ENCODE peak calls at places on chromosome 16, in five cellular contexts. One of them, this sample, is unnamed.
A peak's percentile ranks its signal among the peaks of the same experiment; 100 is the strongest.

GRCh38 chr16:84096447-84097005 is 20.2 kb downstream of the MBTPS1 start:
- DNase-seq in fibroblast of lung: no peak
- DNase-seq in endothelial cell of umbilical vein: no peak
- DNase-seq in PC-3: peak; percentile 75
- DNase-seq in mammary epithelial cell: no peak
- DNase-seq in this sample: no peak

GRCh38 chr16:9123871-9124270 is 32.4 kb downstream of the HAPSTR1 start:
- DNase-seq in fibroblast of lung: no peak
- DNase-seq in endothelial cell of umbilical vein: no peak
- DNase-seq in PC-3: peak; percentile 82
- DNase-seq in mammary epithelial cell: peak; percentile 52
- DNase-seq in this sample: no peak

GRCh38 chr16:2934450-2934849 is 22.7 kb downstream of the FLYWCH1 start:
- DNase-seq in fibroblast of lung: no peak
- DNase-seq in endothelial cell of umbilical vein: no peak
- DNase-seq in PC-3: no peak
- DNase-seq in mammary epithelial cell: no peak
- DNase-seq in this sample: no peak

GRCh38 chr16:70697601-70698170 is 11.8 kb upstream of the MTSS2 start:
- DNase-seq in fibroblast of lung: no peak
- DNase-seq in endothelial cell of umbilical vein: no peak
- DNase-seq in PC-3: no peak
- DNase-seq in mammary epithelial cell: no peak
- DNase-seq in this sample: no peak

GRCh38 chr16:85052536-85052935 is 24.9 kb downstream of the KIAA0513 start:
- DNase-seq in fibroblast of lung: peak; percentile 15
- DNase-seq in endothelial cell of umbilical vein: no peak
- DNase-seq in PC-3: no peak
- DNase-seq in mammary epithelial cell: no peak
- DNase-seq in this sample: no peak

GRCh38 chr16:53865492-53865863 is 161.5 kb downstream of the FTO start:
- DNase-seq in fibroblast of lung: no peak
- DNase-seq in endothelial cell of umbilical vein: peak; percentile 73
- DNase-seq in PC-3: no peak
- DNase-seq in mammary epithelial cell: peak; percentile 84
- DNase-seq in this sample: no peak

GRCh38 chr16:85173077-85173980 is 61.1 kb upstream of the CIBAR2 start:
- DNase-seq in fibroblast of lung: peak; percentile 85
- DNase-seq in endothelial cell of umbilical vein: peak; percentile 87
- DNase-seq in PC-3: peak; percentile 90
- DNase-seq in mammary epithelial cell: peak; percentile 91
- DNase-seq in this sample: no peak

GRCh38 chr16:84976644-84977400 is 34.5 kb downstream of the ZDHHC7 start:
- DNase-seq in fibroblast of lung: no peak
- DNase-seq in endothelial cell of umbilical vein: peak; percentile 74
- DNase-seq in PC-3: no peak
- DNase-seq in mammary epithelial cell: no peak
- DNase-seq in this sample: no peak

GRCh38 chr16:576823-577201 is 7.0 kb downstream of the PIGQ start:
- DNase-seq in fibroblast of lung: no peak
- DNase-seq in endothelial cell of umbilical vein: no peak
- DNase-seq in PC-3: no peak
- DNase-seq in mammary epithelial cell: no peak
- DNase-seq in this sample: no peak

GRCh38 chr16:14241631-14242030 is 170.5 kb downstream of the MRTFB start:
- DNase-seq in fibroblast of lung: no peak
- DNase-seq in endothelial cell of umbilical vein: no peak
- DNase-seq in PC-3: no peak
- DNase-seq in mammary epithelial cell: no peak
- DNase-seq in this sample: no peak

GRCh38 chr16:57606847-57607501 is 21.5 kb upstream of the ADGRG1 start:
- DNase-seq in fibroblast of lung: no peak
- DNase-seq in endothelial cell of umbilical vein: no peak
- DNase-seq in PC-3: no peak
- DNase-seq in mammary epithelial cell: no peak
- DNase-seq in this sample: no peak

DNA sequence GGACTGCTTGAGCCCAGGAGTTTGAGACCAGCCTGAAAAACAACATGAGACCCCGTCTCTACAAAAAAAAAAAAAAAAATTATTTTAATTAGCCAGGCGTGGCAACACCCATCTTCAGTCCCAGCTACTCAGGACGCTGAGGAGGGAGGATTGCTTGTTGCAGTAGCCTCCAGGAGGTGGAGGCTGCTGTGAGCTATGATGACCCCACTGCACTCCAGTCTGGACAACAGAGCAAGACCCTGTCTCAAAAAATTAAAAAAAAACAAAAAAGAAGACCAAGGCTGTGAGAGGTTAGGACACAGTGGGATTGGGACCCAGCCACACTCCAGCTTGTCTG is 1.3 kb upstream of the SNAI3 start:
- DNase-seq in fibroblast of lung: no peak
- DNase-seq in endothelial cell of umbilical vein: no peak
- DNase-seq in PC-3: no peak
- DNase-seq in mammary epithelial cell: no peak
- DNase-seq in this sample: no peak
- TF ChIP-seq EZH2 in fibroblast of lung: no peak
- TF ChIP-seq EZH2 in endothelial cell of umbilical vein: no peak
- TF ChIP-seq EZH2 in PC-3: no peak
- TF ChIP-seq EZH2 in mammary epithelial cell: no peak
- TF ChIP-seq EZH2 in this sample: no peak

DNA sequence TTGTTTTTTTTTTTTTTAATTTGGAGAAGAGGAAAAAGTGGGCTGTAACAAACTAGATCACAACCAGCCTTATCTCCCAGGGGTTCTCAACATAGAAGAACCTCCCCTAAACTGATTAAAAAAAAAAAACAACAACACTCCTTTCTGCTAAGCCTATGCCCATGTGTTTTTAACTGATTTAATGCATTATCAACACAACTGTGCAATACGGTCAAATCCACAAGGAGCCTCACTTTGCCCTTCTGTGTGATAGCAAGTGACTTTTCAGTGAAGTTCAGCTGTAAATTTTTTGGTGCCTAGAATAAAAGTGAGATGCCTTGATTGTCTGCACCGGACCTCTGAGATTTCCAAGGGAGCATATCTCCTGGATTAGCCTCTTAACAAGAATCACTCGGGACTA is 611 bp downstream of the MYH11 start:
- DNase-seq in fibroblast of lung: no peak
- DNase-seq in endothelial cell of umbilical vein: no peak
- DNase-seq in PC-3: no peak
- DNase-seq in mammary epithelial cell: no peak
- DNase-seq in this sample: no peak
- H3K9ac ChIP-seq in fibroblast of lung: no peak overlapping the region
- H3K9ac ChIP-seq in endothelial cell of umbilical vein: no peak overlapping the region
- H3K9ac ChIP-seq in PC-3: no peak overlapping the region
- H3K9ac ChIP-seq in mammary epithelial cell: no peak overlapping the region
- H3K9ac ChIP-seq in this sample: no peak overlapping the region

DNA sequence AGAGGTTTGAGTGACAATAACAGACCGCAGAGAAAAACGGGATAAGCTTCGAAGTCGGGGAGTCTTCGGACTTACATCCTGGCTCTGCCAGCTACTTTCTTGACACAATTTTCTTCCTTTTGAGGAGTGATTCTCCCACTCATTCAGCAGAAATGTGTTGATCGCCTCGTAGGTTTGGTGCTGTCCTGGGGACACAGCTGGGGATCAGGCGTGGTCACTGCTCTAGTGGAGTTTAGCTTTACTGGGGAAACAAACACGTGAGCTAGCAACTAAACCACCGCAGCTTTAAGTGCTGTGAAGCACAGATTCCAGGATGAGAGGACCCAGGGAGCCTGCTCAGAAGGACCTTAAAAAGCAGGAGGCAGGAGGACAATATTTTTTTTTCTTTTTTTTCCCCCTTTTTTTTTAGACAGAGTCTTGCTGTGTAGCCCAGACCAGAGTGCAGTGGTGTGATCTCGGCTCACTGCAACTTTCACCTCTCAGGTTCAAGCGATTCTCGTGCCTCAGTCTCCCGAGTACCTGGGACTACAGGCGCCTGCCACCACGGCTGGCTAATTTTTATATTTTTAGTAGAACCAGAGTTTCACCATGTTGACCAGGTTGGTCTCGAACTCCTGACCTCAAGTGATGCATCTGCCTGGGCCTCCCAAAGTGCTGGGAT is 858 bp downstream of the NUBP1 start:
- DNase-seq in fibroblast of lung: no peak
- DNase-seq in endothelial cell of umbilical vein: no peak
- DNase-seq in PC-3: no peak
- DNase-seq in mammary epithelial cell: no peak
- DNase-seq in this sample: peak; percentile 48
- H3K27ac ChIP-seq in fibroblast of lung: peak overlapping the region; percentile 98
- H3K27ac ChIP-seq in endothelial cell of umbilical vein: peak overlapping the region; percentile 47
- H3K27ac ChIP-seq in PC-3: peak overlapping the region; percentile 19
- H3K27ac ChIP-seq in mammary epithelial cell: peak overlapping the region; percentile 31
- H3K27ac ChIP-seq in this sample: peak overlapping the region; percentile 36

DNA sequence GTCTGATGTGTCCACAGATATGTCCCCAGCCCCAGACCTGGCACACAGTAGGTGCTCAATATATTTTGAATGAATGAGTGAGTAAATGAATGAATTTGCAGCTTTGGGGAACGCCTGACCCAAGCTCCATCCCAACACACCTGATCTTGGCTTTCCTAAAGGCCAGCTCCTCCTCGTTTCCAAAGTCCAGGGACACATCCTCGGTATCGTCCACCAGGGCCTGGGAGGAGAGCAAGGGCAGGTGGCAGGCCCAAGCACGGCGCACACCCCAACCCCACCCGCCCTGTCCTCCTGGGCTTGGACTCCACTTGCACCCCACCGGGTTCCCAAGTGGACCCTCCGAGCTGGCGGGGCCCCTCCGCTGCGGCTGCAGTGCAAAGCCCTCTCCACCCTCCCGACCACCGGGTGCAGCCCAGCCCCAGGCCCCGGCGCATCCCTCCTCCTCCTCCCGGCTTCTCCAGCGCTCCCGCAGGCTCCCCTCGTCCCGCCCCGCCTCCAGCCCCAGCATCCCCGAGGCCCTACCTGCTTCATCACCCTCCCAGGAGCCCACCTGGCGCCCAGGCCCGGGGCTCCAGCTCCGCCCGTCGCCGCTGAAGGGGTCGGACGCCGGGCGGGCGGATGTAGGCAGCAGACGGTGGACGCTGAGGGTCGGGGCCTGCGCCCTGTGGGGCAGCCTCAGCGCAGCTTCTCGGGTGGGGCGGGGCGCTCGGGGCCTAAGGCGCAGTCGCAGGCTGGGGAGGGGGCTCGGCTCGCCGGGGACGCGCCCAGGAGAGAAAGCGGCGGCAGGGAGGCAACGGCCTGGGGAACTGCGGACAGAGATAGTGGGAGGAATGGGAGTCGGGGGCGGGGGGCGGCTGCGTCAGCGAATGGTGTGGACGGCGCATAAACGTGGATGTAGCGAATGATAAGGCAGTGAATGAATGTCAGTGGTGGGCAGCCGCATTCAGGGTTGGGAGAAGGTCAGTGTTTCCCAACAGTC is at the start of gene TVP23A:
- DNase-seq in fibroblast of lung: no peak
- DNase-seq in endothelial cell of umbilical vein: no peak
- DNase-seq in PC-3: no peak
- DNase-seq in mammary epithelial cell: no peak
- DNase-seq in this sample: no peak
- TF ChIP-seq EZH2 in fibroblast of lung: peak; percentile 65
- TF ChIP-seq EZH2 in endothelial cell of umbilical vein: peak; percentile 28
- TF ChIP-seq EZH2 in PC-3: no peak
- TF ChIP-seq EZH2 in mammary epithelial cell: no peak
- TF ChIP-seq EZH2 in this sample: no peak

DNA sequence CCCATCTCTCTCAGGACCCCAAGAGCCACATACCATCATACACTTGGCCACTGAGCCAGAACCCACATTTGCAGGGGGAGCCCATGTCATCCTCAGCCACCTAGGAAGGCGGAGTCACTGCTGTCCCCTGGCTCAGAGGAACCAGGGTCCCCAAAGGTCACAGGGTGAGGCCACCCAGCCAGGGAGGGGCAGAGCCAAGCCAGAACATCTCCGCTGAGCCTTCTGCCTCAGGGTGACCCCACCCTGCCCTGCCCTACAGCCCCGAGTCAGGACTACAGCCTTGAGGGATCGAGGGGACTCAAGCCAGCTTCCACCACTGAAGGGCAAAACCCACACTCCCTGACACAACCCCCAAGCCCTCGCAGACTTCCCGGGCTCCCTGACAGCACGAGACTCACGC is 17.5 kb downstream of the PIEZO1 start:
- DNase-seq in fibroblast of lung: no peak
- DNase-seq in endothelial cell of umbilical vein: no peak
- DNase-seq in PC-3: no peak
- DNase-seq in mammary epithelial cell: no peak
- DNase-seq in this sample: no peak
- H3K9ac ChIP-seq in fibroblast of lung: peak overlapping the region; percentile 21
- H3K9ac ChIP-seq in endothelial cell of umbilical vein: no peak overlapping the region
- H3K9ac ChIP-seq in PC-3: no peak overlapping the region
- H3K9ac ChIP-seq in mammary epithelial cell: no peak overlapping the region
- H3K9ac ChIP-seq in this sample: no peak overlapping the region

DNA sequence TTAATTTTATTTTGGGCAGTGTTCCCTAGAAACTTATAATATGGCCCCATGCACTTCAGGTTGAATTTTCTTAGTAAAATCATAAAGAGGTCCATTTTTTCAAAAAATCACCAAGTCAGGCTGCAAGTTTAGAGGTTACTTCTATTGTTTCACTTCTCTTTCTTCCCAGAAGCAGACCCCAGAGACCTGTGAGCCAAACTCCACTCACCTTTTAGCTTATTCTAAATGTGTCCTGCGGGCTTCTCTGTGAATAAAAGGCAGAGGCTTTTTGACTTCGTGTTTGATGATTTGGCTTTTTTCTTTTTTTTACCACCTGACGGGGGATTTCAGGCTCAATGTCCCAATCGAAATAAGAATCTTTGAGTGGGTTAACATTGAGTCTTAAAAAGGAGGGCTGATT is 7.4 kb downstream of the PRKCB start:
- DNase-seq in fibroblast of lung: no peak
- DNase-seq in endothelial cell of umbilical vein: no peak
- DNase-seq in PC-3: no peak
- DNase-seq in mammary epithelial cell: no peak
- DNase-seq in this sample: no peak
- H3K27ac ChIP-seq in fibroblast of lung: no peak overlapping the region
- H3K27ac ChIP-seq in endothelial cell of umbilical vein: no peak overlapping the region
- H3K27ac ChIP-seq in PC-3: no peak overlapping the region
- H3K27ac ChIP-seq in mammary epithelial cell: no peak overlapping the region
- H3K27ac ChIP-seq in this sample: peak overlapping the region; percentile 7

GRCh38 chr16:86868070-86868469 is 289.7 kb downstream of the FOXL1 start:
- DNase-seq in fibroblast of lung: no peak
- DNase-seq in endothelial cell of umbilical vein: no peak
- DNase-seq in PC-3: no peak
- DNase-seq in mammary epithelial cell: no peak
- DNase-seq in this sample: no peak
- TF ChIP-seq EZH2 in fibroblast of lung: no peak
- TF ChIP-seq EZH2 in endothelial cell of umbilical vein: no peak
- TF ChIP-seq EZH2 in PC-3: no peak
- TF ChIP-seq EZH2 in mammary epithelial cell: no peak
- TF ChIP-seq EZH2 in this sample: no peak

GRCh38 chr16:5257462-5257861 is 159.9 kb upstream of the EEF2KMT start:
- DNase-seq in fibroblast of lung: no peak
- DNase-seq in endothelial cell of umbilical vein: no peak
- DNase-seq in PC-3: no peak
- DNase-seq in mammary epithelial cell: no peak
- DNase-seq in this sample: no peak

DNA sequence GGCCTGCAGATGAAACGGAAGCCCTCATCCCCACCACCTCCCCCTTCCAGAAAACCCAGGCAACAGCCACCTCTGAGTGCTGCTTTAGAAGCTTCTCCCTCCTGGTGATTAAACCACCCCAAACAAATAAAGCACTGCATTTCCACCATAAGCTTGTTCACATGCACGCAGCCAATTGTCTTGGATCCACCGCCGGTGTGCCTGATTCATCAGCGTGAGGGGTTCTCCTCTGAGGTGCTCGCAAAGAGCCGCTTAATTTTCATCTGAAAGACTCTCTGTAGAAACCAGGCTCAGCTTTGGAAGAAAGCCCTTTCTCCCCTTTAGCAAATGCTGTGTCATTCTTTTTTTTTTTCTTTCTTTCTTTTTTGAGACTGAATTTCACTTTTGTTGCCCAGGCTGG is 155.2 kb upstream of the EEF2KMT start:
- DNase-seq in fibroblast of lung: no peak
- DNase-seq in endothelial cell of umbilical vein: no peak
- DNase-seq in PC-3: no peak
- DNase-seq in mammary epithelial cell: no peak
- DNase-seq in this sample: no peak
- H3K9ac ChIP-seq in fibroblast of lung: no peak overlapping the region
- H3K9ac ChIP-seq in endothelial cell of umbilical vein: no peak overlapping the region
- H3K9ac ChIP-seq in PC-3: no peak overlapping the region
- H3K9ac ChIP-seq in mammary epithelial cell: no peak overlapping the region
- H3K9ac ChIP-seq in this sample: no peak overlapping the region